ENCODE peak calls at places on chromosomes 7 and 10, in six cellular contexts. D is HepG2, Y is hepatocyte, H is uterus, N is heart left ventricle, A is SK-N-SH. L is an unnamed sample.

GRCh38 chr10:44733743-44734488 is 177.2 kb upstream of the TMEM72 start:
- DNase-seq in D (no peak), Y (no peak), H (no peak), N (no peak), A (no peak), L (no peak)

GRCh38 chr7:98211221-98211675 is at the start of gene BHLHA15:
- DNase-seq in D (peak), Y (peak), H (no peak), N (no peak), A (peak), L (no peak)

GRCh38 chr7:36598056-36598675 is 126.1 kb downstream of the AOAH start:
- DNase-seq in D (no peak), Y (peak), H (no peak), N (no peak), A (no peak), L (no peak)

GRCh38 chr7:108329514-108329913 is 126.7 kb downstream of the NRCAM start:
- DNase-seq in D (no peak), Y (no peak), H (no peak), N (no peak), A (no peak), L (no peak)

GRCh38 chr7:2715341-2716231 is 27.6 kb downstream of the AMZ1 start:
- DNase-seq in D (no peak), Y (no peak), H (no peak), N (no peak), A (no peak), L (no peak)

GRCh38 chr10:110671788-110672579 is 27.8 kb downstream of the RBM20 start:
- DNase-seq in D (peak), Y (peak), H (peak), N (peak), A (peak), L (peak)

GRCh38 chr7:121366852-121367431 is 29.2 kb downstream of the FAM3C start:
- DNase-seq in D (peak), Y (peak), H (peak), N (no peak), A (peak), L (no peak)

GRCh38 chr7:240128-240676 is 47.8 kb downstream of the FAM20C start:
- DNase-seq in D (no peak), Y (no peak), H (no peak), N (no peak), A (no peak), L (no peak)

GRCh38 chr7:120760851-120761250 is 97.1 kb downstream of the TSPAN12 start:
- DNase-seq in D (no peak), Y (no peak), H (no peak), N (no peak), A (no peak), L (no peak)

GRCh38 chr10:69446650-69447151 is 4.6 kb upstream of the TSPAN15 start:
- DNase-seq in D (peak), Y (peak), H (no peak), N (no peak), A (no peak), L (no peak)

GRCh38 chr10:73234695-73235094 is 12.4 kb downstream of the DNAJC9 start:
- DNase-seq in D (no peak), Y (no peak), H (no peak), N (no peak), A (no peak), L (no peak)

GRCh38 chr10:80268266-80268665 is 21.2 kb downstream of the MAT1A start:
- DNase-seq in D (no peak), Y (no peak), H (no peak), N (no peak), A (no peak), L (no peak)

GRCh38 chr10:119526606-119527592 is 15.6 kb downstream of the RGS10 start:
- DNase-seq in D (no peak), Y (no peak), H (no peak), N (no peak), A (no peak), L (no peak)

GRCh38 chr7:44541028-44541869 is at the start of gene NPC1L1:
- DNase-seq in D (peak), Y (peak), H (no peak), N (no peak), A (peak), L (no peak)

GRCh38 chr7:150375662-150376521 is 3.2 kb upstream of the ZNF775 start:
- DNase-seq in D (no peak), Y (no peak), H (no peak), N (no peak), A (no peak), L (no peak)

GRCh38 chr7:117118579-117119180 is 165.4 kb downstream of the ST7 start:
- DNase-seq in D (no peak), Y (no peak), H (no peak), N (no peak), A (no peak), L (no peak)

GRCh38 chr10:19588608-19589007 is 227.6 kb upstream of the PLXDC2 start:
- DNase-seq in D (no peak), Y (no peak), H (no peak), N (no peak), A (no peak), L (no peak)
- H3K27ac ChIP-seq in D (no peak), Y (no peak), H (no peak), N (no peak), A (no peak), L (no peak)

GRCh38 chr10:23754179-23754578 is 315.3 kb downstream of the OTUD1 start:
- DNase-seq in D (no peak), Y (no peak), H (no peak), N (no peak), A (no peak), L (no peak)

GRCh38 chr10:23755557-23755956 is 316.7 kb downstream of the OTUD1 start:
- DNase-seq in D (no peak), Y (no peak), H (no peak), N (no peak), A (no peak), L (no peak)
- H3K27ac ChIP-seq in D (no peak), Y (no peak), H (no peak), N (no peak), A (no peak), L (no peak)

DNA sequence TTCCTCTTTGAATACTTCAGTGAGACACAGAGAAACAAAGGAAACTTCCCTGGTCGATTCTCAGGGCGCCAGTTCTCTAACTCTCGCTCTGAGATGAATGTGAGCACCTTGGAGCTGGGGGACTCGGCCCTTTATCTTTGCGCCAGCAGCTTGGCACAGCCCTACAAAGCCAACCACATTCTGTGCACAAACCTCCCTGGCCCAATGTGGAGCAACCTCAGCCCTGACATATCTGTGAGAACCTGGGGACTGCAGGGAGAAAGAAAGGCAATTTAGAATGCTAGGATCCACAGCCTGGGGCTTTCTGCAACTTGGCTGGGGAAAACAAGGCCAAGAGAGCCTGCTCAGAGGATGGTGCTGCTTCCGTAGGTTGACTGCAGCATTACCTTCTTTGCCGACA is 63.5 kb upstream of the PRSS58 start:
- DNase-seq in D (no peak), Y (no peak), H (no peak), N (no peak), A (no peak), L (no peak)
- H3K27ac ChIP-seq in D (no peak), Y (no peak), H (no peak), N (no peak), A (no peak), L (no peak)

GRCh38 chr10:76037531-76037930 is 606.1 kb downstream of the LRMDA start:
- DNase-seq in D (no peak), Y (no peak), H (no peak), N (no peak), A (no peak), L (no peak)

GRCh38 chr10:76036962-76037361 is 605.5 kb downstream of the LRMDA start:
- DNase-seq in D (peak), Y (peak), H (no peak), N (no peak), A (no peak), L (no peak)

GRCh38 chr10:76035728-76036409 is 604.4 kb downstream of the LRMDA start:
- DNase-seq in D (no peak), Y (no peak), H (peak), N (no peak), A (peak), L (no peak)

GRCh38 chr10:76035010-76035727 is 603.7 kb downstream of the LRMDA start:
- DNase-seq in D (no peak), Y (no peak), H (no peak), N (no peak), A (peak), L (no peak)

GRCh38 chr10:76036410-76036940 is 605.1 kb downstream of the LRMDA start:
- DNase-seq in D (no peak), Y (peak), H (peak), N (peak), A (peak), L (peak)
- H3K27ac ChIP-seq in D (peak), Y (peak), H (peak), N (peak), A (no peak), L (no peak)

DNA sequence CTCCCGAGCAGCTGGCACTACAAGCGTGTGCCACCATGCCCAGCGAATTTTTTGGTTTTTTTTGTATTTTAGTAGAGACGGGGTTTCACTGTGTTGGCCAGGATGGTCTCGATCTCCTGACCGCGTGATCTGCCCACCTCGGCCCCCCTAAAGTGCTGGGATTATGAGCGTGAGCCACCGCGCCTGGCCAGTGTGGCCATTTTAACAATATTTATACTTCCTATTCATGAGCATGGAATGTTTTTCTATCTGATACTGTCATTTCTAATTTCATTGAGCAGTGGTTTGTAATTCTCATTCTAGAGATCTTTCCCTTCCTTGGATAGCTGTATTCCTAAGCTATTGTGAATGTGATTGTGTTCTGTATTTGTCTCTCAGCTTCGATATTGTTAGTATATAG is 96.2 kb downstream of the GLCCI1 start:
- DNase-seq in D (no peak), Y (no peak), H (no peak), N (no peak), A (no peak), L (no peak)
- H3K27ac ChIP-seq in D (no peak), Y (no peak), H (no peak), N (no peak), A (peak), L (no peak)

DNA sequence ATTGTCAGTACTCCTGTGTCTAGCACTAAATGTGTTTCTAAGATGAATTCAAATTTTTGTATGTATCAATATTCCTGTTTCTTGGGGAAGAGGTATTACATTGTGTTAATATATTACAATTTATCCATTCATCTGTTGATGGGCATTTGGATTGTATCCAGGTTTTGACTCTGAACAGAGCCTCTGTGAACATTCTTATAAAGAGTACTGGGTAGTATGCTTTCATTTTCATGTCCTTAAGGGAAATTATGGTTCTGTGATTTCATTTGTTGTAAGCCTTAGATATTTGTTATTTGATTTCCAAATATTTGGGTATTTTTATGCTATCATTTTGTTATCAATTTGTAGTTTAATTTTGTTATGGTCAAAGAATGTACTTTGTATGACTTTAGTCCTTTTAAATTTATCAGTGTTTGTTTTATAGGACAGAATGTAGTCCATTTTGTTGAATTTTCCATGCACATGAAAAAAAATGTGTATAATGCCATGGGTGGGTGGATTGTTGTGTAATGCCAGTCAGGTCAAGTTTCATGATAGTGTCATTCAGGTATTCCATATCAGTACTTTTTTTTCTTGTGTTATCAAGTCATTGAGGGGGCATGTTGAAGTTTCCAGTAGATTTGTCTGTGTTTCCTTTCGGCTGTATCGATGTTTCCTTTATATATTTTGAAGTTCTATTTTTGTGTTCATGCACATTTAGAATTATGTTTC is 38.4 kb downstream of the STAM start:
- DNase-seq in D (no peak), Y (no peak), H (no peak), N (no peak), A (no peak), L (no peak)
- H3K27ac ChIP-seq in D (no peak), Y (no peak), H (no peak), N (peak), A (no peak), L (peak)

DNA sequence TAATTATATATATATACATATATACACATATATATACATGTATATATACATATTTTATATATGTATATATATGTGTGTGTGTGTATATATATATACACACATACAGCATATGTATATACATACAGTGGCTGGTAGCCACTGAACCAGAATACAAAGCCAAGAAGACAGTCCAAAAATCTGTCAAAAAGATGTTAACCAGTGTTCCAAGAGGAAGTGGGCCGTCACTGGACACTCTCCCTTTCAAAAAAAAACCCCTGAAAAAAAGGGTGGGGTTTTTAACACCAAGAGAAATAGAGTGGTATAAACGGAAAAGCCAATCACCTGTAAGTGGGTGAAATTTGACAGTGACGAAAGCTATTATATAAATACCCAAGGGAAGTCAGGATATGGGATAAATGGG is 31.1 kb upstream of the C1GALT1 start:
- DNase-seq in D (no peak), Y (no peak), H (no peak), N (no peak), A (peak), L (no peak)
- H3K27ac ChIP-seq in D (no peak), Y (no peak), H (no peak), N (no peak), A (no peak), L (no peak)

GRCh38 chr10:63257784-63258183 is 124.7 kb downstream of the NRBF2 start:
- DNase-seq in D (no peak), Y (no peak), H (no peak), N (no peak), A (no peak), L (no peak)
- H3K27ac ChIP-seq in D (no peak), Y (no peak), H (peak), N (peak), A (no peak), L (peak)

L was measured in left ventricle myocardium inferior.